ENCODE peak calls at places on chromosomes 7 and 10, in six cellular contexts. One of them, this sample, is unnamed.
A peak's percentile ranks its signal among the peaks of the same experiment; 100 is the strongest.

GRCh38 chr10:110226926-110227641 is 19.7 kb downstream of the MXI1 start:
- DNase-seq in uterus: peak; percentile 77
- DNase-seq in left lung: peak; percentile 78
- DNase-seq in sigmoid colon: peak; percentile 85
- DNase-seq in fibroblast of lung: no peak
- DNase-seq in MM.1S: no peak
- DNase-seq in this sample: no peak

GRCh38 chr7:84236398-84236797 is 41.8 kb upstream of the SEMA3A start:
- DNase-seq in uterus: no peak
- DNase-seq in left lung: no peak
- DNase-seq in sigmoid colon: no peak
- DNase-seq in fibroblast of lung: peak; percentile 75
- DNase-seq in MM.1S: no peak
- DNase-seq in this sample: no peak

GRCh38 chr10:104049497-104050250 is 36.0 kb downstream of the COL17A1 start:
- DNase-seq in uterus: no peak
- DNase-seq in left lung: no peak
- DNase-seq in sigmoid colon: no peak
- DNase-seq in fibroblast of lung: peak; percentile 54
- DNase-seq in MM.1S: no peak
- DNase-seq in this sample: no peak

GRCh38 chr10:132009575-132009974 is 27.9 kb upstream of the BNIP3 start:
- DNase-seq in uterus: no peak
- DNase-seq in left lung: no peak
- DNase-seq in sigmoid colon: no peak
- DNase-seq in fibroblast of lung: no peak
- DNase-seq in MM.1S: no peak
- DNase-seq in this sample: no peak

GRCh38 chr7:47085491-47086275 is 496.2 kb downstream of the TNS3 start:
- DNase-seq in uterus: no peak
- DNase-seq in left lung: no peak
- DNase-seq in sigmoid colon: no peak
- DNase-seq in fibroblast of lung: no peak
- DNase-seq in MM.1S: no peak
- DNase-seq in this sample: no peak

GRCh38 chr7:49324707-49325106 is 400.4 kb downstream of the CDC14C start:
- DNase-seq in uterus: no peak
- DNase-seq in left lung: no peak
- DNase-seq in sigmoid colon: no peak
- DNase-seq in fibroblast of lung: no peak
- DNase-seq in MM.1S: no peak
- DNase-seq in this sample: no peak

GRCh38 chr10:32149257-32149955 is 93.2 kb upstream of the KIF5B start:
- DNase-seq in uterus: peak; percentile 88
- DNase-seq in left lung: no peak
- DNase-seq in sigmoid colon: peak; percentile 84
- DNase-seq in fibroblast of lung: peak; percentile 96
- DNase-seq in MM.1S: no peak
- DNase-seq in this sample: no peak

GRCh38 chr10:792083-792791 is 102.8 kb upstream of the DIP2C start:
- DNase-seq in uterus: peak; percentile 2
- DNase-seq in left lung: no peak
- DNase-seq in sigmoid colon: peak; percentile 37
- DNase-seq in fibroblast of lung: no peak
- DNase-seq in MM.1S: no peak
- DNase-seq in this sample: peak; percentile 9

GRCh38 chr10:118957141-118957825 is 72.2 kb upstream of the NANOS1 start:
- DNase-seq in uterus: no peak
- DNase-seq in left lung: no peak
- DNase-seq in sigmoid colon: no peak
- DNase-seq in fibroblast of lung: no peak
- DNase-seq in MM.1S: no peak
- DNase-seq in this sample: no peak

GRCh38 chr10:120995768-120996167 is 144.6 kb downstream of the WDR11 start:
- DNase-seq in uterus: no peak
- DNase-seq in left lung: no peak
- DNase-seq in sigmoid colon: no peak
- DNase-seq in fibroblast of lung: no peak
- DNase-seq in MM.1S: no peak
- DNase-seq in this sample: no peak

GRCh38 chr10:64394744-64395143 is 873.5 kb downstream of the REEP3 start:
- DNase-seq in uterus: no peak
- DNase-seq in left lung: no peak
- DNase-seq in sigmoid colon: no peak
- DNase-seq in fibroblast of lung: peak; percentile 35
- DNase-seq in MM.1S: no peak
- DNase-seq in this sample: no peak

GRCh38 chr7:124784879-124785818 is 19.6 kb upstream of the GPR37 start:
- DNase-seq in uterus: peak; percentile 27
- DNase-seq in left lung: no peak
- DNase-seq in sigmoid colon: no peak
- DNase-seq in fibroblast of lung: peak; percentile 85
- DNase-seq in MM.1S: peak; percentile 75
- DNase-seq in this sample: no peak

GRCh38 chr7:44158873-44159631 is 17.9 kb upstream of the MYL7 start:
- DNase-seq in uterus: no peak
- DNase-seq in left lung: no peak
- DNase-seq in sigmoid colon: no peak
- DNase-seq in fibroblast of lung: no peak
- DNase-seq in MM.1S: no peak
- DNase-seq in this sample: no peak

GRCh38 chr7:105765846-105766245 is 110.6 kb downstream of the ATXN7L1 start:
- DNase-seq in uterus: no peak
- DNase-seq in left lung: no peak
- DNase-seq in sigmoid colon: no peak
- DNase-seq in fibroblast of lung: no peak
- DNase-seq in MM.1S: no peak
- DNase-seq in this sample: no peak

GRCh38 chr7:93601363-93601762 is 26.8 kb upstream of the CALCR start:
- DNase-seq in uterus: no peak
- DNase-seq in left lung: no peak
- DNase-seq in sigmoid colon: no peak
- DNase-seq in fibroblast of lung: no peak
- DNase-seq in MM.1S: no peak
- DNase-seq in this sample: no peak

GRCh38 chr10:47076949-47077348 is 165.7 kb downstream of the PTPN20 start:
- DNase-seq in uterus: no peak
- DNase-seq in left lung: no peak
- DNase-seq in sigmoid colon: no peak
- DNase-seq in fibroblast of lung: peak; percentile 11
- DNase-seq in MM.1S: no peak
- DNase-seq in this sample: no peak

GRCh38 chr7:30501264-30501663 is 3.4 kb downstream of the GGCT start:
- DNase-seq in uterus: no peak
- DNase-seq in left lung: no peak
- DNase-seq in sigmoid colon: no peak
- DNase-seq in fibroblast of lung: no peak
- DNase-seq in MM.1S: no peak
- DNase-seq in this sample: no peak

GRCh38 chr7:30505174-30505697 is 607 bp upstream of the GGCT start:
- DNase-seq in uterus: no peak
- DNase-seq in left lung: no peak
- DNase-seq in sigmoid colon: no peak
- DNase-seq in fibroblast of lung: no peak
- DNase-seq in MM.1S: no peak
- DNase-seq in this sample: peak; percentile 62

GRCh38 chr7:30504347-30505173 is at the start of gene GGCT:
- DNase-seq in uterus: peak; percentile 98
- DNase-seq in left lung: peak; percentile 99
- DNase-seq in sigmoid colon: peak; percentile 100
- DNase-seq in fibroblast of lung: peak; percentile 98
- DNase-seq in MM.1S: peak; percentile 99
- DNase-seq in this sample: peak; percentile 98

GRCh38 chr7:30502470-30503251 is 2.0 kb downstream of the GGCT start:
- DNase-seq in uterus: no peak
- DNase-seq in left lung: no peak
- DNase-seq in sigmoid colon: no peak
- DNase-seq in fibroblast of lung: no peak
- DNase-seq in MM.1S: no peak
- DNase-seq in this sample: no peak

GRCh38 chr7:30503273-30504212 is 1.1 kb downstream of the GGCT start:
- DNase-seq in uterus: no peak
- DNase-seq in left lung: no peak
- DNase-seq in sigmoid colon: no peak
- DNase-seq in fibroblast of lung: peak; percentile 9
- DNase-seq in MM.1S: peak; percentile 7
- DNase-seq in this sample: no peak
- H3K27ac ChIP-seq in uterus: no peak overlapping the region
- H3K27ac ChIP-seq in left lung: peak overlapping the region; percentile 83
- H3K27ac ChIP-seq in sigmoid colon: peak overlapping the region; percentile 85
- H3K27ac ChIP-seq in fibroblast of lung: peak overlapping the region; percentile 70
- H3K27ac ChIP-seq in MM.1S: peak overlapping the region; percentile 54
- H3K27ac ChIP-seq in this sample: peak overlapping the region; percentile 59

GRCh38 chr10:24240001-24240751 is 31.2 kb downstream of the KIAA1217 start:
- DNase-seq in uterus: no peak
- DNase-seq in left lung: no peak
- DNase-seq in sigmoid colon: no peak
- DNase-seq in fibroblast of lung: no peak
- DNase-seq in MM.1S: no peak
- DNase-seq in this sample: no peak
- H3K27ac ChIP-seq in uterus: no peak overlapping the region
- H3K27ac ChIP-seq in left lung: peak overlapping the region; percentile 14
- H3K27ac ChIP-seq in sigmoid colon: peak overlapping the region; percentile 18
- H3K27ac ChIP-seq in fibroblast of lung: no peak overlapping the region
- H3K27ac ChIP-seq in MM.1S: no peak overlapping the region
- H3K27ac ChIP-seq in this sample: no peak overlapping the region

GRCh38 chr10:95423327-95424005 is 132.7 kb upstream of the PDLIM1 start:
- DNase-seq in uterus: no peak
- DNase-seq in left lung: no peak
- DNase-seq in sigmoid colon: peak; percentile 46
- DNase-seq in fibroblast of lung: no peak
- DNase-seq in MM.1S: no peak
- DNase-seq in this sample: no peak

GRCh38 chr10:95425592-95426465 is 135.0 kb upstream of the PDLIM1 start:
- DNase-seq in uterus: no peak
- DNase-seq in left lung: no peak
- DNase-seq in sigmoid colon: peak; percentile 35
- DNase-seq in fibroblast of lung: no peak
- DNase-seq in MM.1S: no peak
- DNase-seq in this sample: no peak

GRCh38 chr10:95422196-95422595 is 131.4 kb upstream of the PDLIM1 start:
- DNase-seq in uterus: no peak
- DNase-seq in left lung: no peak
- DNase-seq in sigmoid colon: peak; percentile 48
- DNase-seq in fibroblast of lung: no peak
- DNase-seq in MM.1S: no peak
- DNase-seq in this sample: no peak

GRCh38 chr10:95419399-95419798 is 128.6 kb upstream of the PDLIM1 start:
- DNase-seq in uterus: no peak
- DNase-seq in left lung: no peak
- DNase-seq in sigmoid colon: peak; percentile 53
- DNase-seq in fibroblast of lung: no peak
- DNase-seq in MM.1S: no peak
- DNase-seq in this sample: no peak

GRCh38 chr10:95421782-95422181 is 131.0 kb upstream of the PDLIM1 start:
- DNase-seq in uterus: no peak
- DNase-seq in left lung: peak; percentile 57
- DNase-seq in sigmoid colon: peak; percentile 56
- DNase-seq in fibroblast of lung: no peak
- DNase-seq in MM.1S: no peak
- DNase-seq in this sample: no peak
- H3K27ac ChIP-seq in uterus: peak overlapping the region; percentile 83
- H3K27ac ChIP-seq in left lung: no peak overlapping the region
- H3K27ac ChIP-seq in sigmoid colon: peak overlapping the region; percentile 84
- H3K27ac ChIP-seq in fibroblast of lung: no peak overlapping the region
- H3K27ac ChIP-seq in MM.1S: no peak overlapping the region
- H3K27ac ChIP-seq in this sample: no peak overlapping the region

GRCh38 chr10:79431891-79432831 is 13.3 kb downstream of the ZCCHC24 start:
- DNase-seq in uterus: peak; percentile 76
- DNase-seq in left lung: peak; percentile 6
- DNase-seq in sigmoid colon: peak; percentile 85
- DNase-seq in fibroblast of lung: peak; percentile 68
- DNase-seq in MM.1S: no peak
- DNase-seq in this sample: peak; percentile 35
- H3K27ac ChIP-seq in uterus: peak overlapping the region; percentile 95
- H3K27ac ChIP-seq in left lung: peak overlapping the region; percentile 41
- H3K27ac ChIP-seq in sigmoid colon: peak overlapping the region; percentile 99
- H3K27ac ChIP-seq in fibroblast of lung: peak overlapping the region; percentile 39
- H3K27ac ChIP-seq in MM.1S: no peak overlapping the region
- H3K27ac ChIP-seq in this sample: no peak overlapping the region

This sample was measured in RWPE2.